ENCODE peak calls at places on chromosome 19, in four cellular contexts. K is astrocyte, J is fibroblast of lung, T is neuronal stem cell. M is an unnamed sample.

GRCh38 chr19:41705393-41706174 is 2.8 kb upstream of the CEACAM5 start:
- DNase-seq in T (peak; percentile 4), K (peak; percentile 1), J (peak; percentile 4), M (no peak)

GRCh38 chr19:11421607-11422098 is 2.5 kb upstream of the RGL3 start:
- DNase-seq in T (no peak), K (no peak), J (no peak), M (no peak)

GRCh38 chr19:41027273-41027967 is 36.3 kb downstream of the CYP2B6 start:
- DNase-seq in K (no peak), J (no peak), T (no peak), M (no peak)

GRCh38 chr19:47714339-47714738 is 1.1 kb downstream of the EHD2 start:
- DNase-seq in J (no peak), K (no peak), T (no peak), M (peak; percentile 27)

GRCh38 chr19:4337906-4338440 is 654 bp downstream of the STAP2 start:
- DNase-seq in J (peak; percentile 31), K (peak; percentile 27), T (no peak), M (peak; percentile 39)

GRCh38 chr19:1411255-1412191 is 4.1 kb downstream of the DAZAP1 start:
- DNase-seq in K (peak; percentile 47), T (no peak), J (peak; percentile 65), M (no peak)

GRCh38 chr19:5075603-5076002 is 106.7 kb downstream of the KDM4B start:
- DNase-seq in K (no peak), J (no peak), T (no peak), M (no peak)

GRCh38 chr19:18796239-18796638 is 5.1 kb upstream of the COMP start:
- DNase-seq in J (no peak), T (no peak), K (no peak), M (no peak)

GRCh38 chr19:18865973-18866799 is 29.8 kb downstream of the CERS1 start:
- DNase-seq in J (peak; percentile 39), T (peak; percentile 59), K (no peak), M (peak; percentile 54)

GRCh38 chr19:6287269-6287885 is 7.6 kb upstream of the MLLT1 start:
- DNase-seq in K (no peak), J (no peak), T (no peak), M (peak; percentile 27)

GRCh38 chr19:22609630-22610029 is 24.5 kb upstream of the ZNF492 start:
- DNase-seq in T (no peak), J (no peak), K (no peak), M (no peak)

GRCh38 chr19:35904312-35905068 is 2.2 kb downstream of the HCST start:
- DNase-seq in J (no peak), T (no peak), K (no peak), M (no peak)

GRCh38 chr19:35903550-35904179 is 1.3 kb downstream of the HCST start:
- DNase-seq in J (peak; percentile 78), T (no peak), K (peak; percentile 64), M (peak; percentile 83)

GRCh38 chr19:35901854-35902661 is at the start of gene HCST:
- DNase-seq in K (peak; percentile 64), J (peak; percentile 75), T (no peak), M (no peak)

GRCh38 chr19:35901055-35901644 is 810 bp upstream of the NFKBID start:
- DNase-seq in J (peak; percentile 65), K (peak; percentile 53), T (no peak), M (peak; percentile 68)

GRCh38 chr19:35902870-35903475 is 644 bp downstream of the HCST start:
- DNase-seq in T (no peak), K (no peak), J (no peak), M (no peak)
- H3K4me1 ChIP-seq in T (peaks cover 13% of the 10 kb centered on the region), K (peaks cover 32% of the 10 kb centered on the region), J (peaks cover 13% of the 10 kb centered on the region), M (peaks cover 27% of the 10 kb centered on the region)

GRCh38 chr19:13953021-13953531 is 767 bp downstream of the DCAF15 start:
- DNase-seq in K (no peak), T (no peak), J (peak; percentile 52), M (peak; percentile 63)
- H3K4me2 ChIP-seq in K (peak overlapping the region; percentile 96), T (peak overlapping the region; percentile 71), J (peak overlapping the region; percentile 99), M (peak overlapping the region; percentile 75)

DNA sequence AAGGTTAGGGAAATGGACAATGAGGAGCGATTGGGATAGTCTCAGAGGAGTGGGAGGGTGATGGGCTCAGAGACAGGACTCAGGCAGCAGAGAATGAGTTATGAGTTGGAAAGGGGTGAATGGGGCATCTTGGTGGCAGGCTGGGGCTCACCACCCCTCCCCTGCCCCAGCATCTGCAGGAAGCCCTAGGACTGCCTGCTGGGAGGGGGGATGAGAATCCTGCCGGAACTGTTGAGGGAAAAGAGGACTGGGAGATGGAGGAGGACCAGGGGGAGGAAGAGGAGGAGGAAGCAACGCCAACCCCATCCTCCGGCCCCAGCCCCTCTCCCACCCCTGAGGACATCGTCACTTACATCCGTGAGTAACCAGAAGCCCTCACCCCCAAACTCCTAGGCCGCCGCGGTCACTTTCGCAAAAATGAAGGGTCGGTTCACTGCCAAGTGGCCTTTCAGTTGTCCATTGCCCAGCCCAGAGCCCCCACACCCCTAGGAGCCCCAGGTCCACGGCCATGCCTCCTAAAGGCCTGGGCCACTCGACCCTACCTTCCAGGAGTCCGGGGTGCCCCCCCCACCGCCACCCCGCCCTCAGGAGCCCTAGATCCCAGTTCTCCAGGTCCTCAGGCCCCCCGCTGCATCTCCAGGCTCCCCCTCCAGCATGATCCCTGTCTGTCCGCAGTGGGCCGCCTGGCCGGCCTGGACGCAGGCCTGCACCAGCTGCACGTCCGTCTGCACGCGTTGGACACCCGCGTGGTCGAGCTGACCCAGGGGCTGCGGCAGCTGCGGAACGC is 764 bp downstream of the CLEC11A start:
- DNase-seq in T (no peak), K (no peak), J (no peak), M (no peak)
- H3K4me1 ChIP-seq in T (peaks cover 7% of the 10 kb centered on the region), K (peaks cover 8% of the 10 kb centered on the region), J (peaks cover 25% of the 10 kb centered on the region), M (peaks cover 1% of the 10 kb centered on the region)

DNA sequence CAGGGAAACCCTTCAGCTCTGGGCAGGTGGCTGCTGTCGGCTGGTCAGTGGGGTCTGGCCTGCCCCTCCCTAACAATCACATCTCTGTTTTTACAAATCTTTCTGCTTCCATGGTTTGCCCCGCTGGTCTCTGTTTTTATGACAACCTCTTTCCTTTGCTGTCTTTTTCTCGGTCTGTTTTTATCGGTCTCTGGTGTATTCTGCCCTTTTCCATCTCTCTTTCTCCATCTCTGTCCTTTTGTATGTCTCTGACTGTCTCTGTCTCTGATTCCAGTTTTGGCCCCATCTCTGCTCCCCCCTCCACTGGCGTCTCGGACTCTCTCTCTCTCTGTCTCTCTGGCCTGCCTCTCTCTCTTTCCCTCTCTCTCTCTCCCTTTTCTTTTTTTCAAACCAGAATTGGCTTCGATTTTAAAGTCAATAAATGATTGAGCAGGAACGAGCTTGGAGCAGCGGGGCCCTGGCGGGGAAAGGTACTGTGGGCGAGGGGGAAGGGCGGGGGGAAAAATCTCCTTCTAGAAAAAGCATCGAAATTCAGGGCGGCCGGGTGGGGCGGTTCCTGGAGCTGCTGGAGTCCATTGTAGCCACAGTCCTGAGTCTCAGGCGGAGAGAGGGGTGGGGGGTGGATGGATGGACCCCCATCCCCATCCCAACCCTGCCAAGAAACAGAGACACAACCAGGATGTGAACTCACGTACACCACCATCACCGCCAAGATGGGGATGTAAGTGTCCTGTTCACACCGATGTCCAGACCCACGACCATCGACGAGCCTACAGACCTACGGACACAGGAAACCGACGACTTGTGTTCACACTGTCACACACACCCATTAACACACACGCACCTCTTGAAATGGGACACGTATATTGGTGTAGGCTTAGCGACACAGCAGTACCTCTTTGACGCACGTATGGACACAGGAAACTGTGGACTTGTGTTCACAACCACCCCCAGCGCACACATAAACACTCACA is 3.0 kb downstream of the NFIX start:
- DNase-seq in K (no peak), T (no peak), J (no peak), M (no peak)
- H3K4me2 ChIP-seq in K (peak overlapping the region; percentile 86), T (no peak overlapping the region), J (peak overlapping the region; percentile 97), M (no peak overlapping the region)

GRCh38 chr19:340620-341385 is 3.8 kb downstream of the MIER2 start:
- DNase-seq in T (no peak), K (no peak), J (no peak), M (no peak)

GRCh38 chr19:342801-343421 is 1.7 kb downstream of the MIER2 start:
- DNase-seq in J (peak; percentile 96), T (no peak), K (peak; percentile 95), M (peak; percentile 91)

GRCh38 chr19:341386-342127 is 3.0 kb downstream of the MIER2 start:
- DNase-seq in K (no peak), J (no peak), T (no peak), M (no peak)

GRCh38 chr19:343451-343931 is 1.1 kb downstream of the MIER2 start:
- DNase-seq in T (no peak), K (no peak), J (peak; percentile 12), M (no peak)

GRCh38 chr19:342128-342455 is 2.5 kb downstream of the MIER2 start:
- DNase-seq in J (no peak), T (no peak), K (no peak), M (no peak)
- H3K4me1 ChIP-seq in J (peaks cover 7% of the 10 kb centered on the region), T (peaks cover 10% of the 10 kb centered on the region), K (peaks cover 24% of the 10 kb centered on the region), M (peaks cover 35% of the 10 kb centered on the region)

GRCh38 chr19:27890206-27890605 is 1322.7 kb downstream of the UQCRFS1 start:
- DNase-seq in T (no peak), K (no peak), J (no peak), M (no peak)
- H3K4me2 ChIP-seq in T (no peak overlapping the region), K (no peak overlapping the region), J (no peak overlapping the region), M (no peak overlapping the region)

DNA sequence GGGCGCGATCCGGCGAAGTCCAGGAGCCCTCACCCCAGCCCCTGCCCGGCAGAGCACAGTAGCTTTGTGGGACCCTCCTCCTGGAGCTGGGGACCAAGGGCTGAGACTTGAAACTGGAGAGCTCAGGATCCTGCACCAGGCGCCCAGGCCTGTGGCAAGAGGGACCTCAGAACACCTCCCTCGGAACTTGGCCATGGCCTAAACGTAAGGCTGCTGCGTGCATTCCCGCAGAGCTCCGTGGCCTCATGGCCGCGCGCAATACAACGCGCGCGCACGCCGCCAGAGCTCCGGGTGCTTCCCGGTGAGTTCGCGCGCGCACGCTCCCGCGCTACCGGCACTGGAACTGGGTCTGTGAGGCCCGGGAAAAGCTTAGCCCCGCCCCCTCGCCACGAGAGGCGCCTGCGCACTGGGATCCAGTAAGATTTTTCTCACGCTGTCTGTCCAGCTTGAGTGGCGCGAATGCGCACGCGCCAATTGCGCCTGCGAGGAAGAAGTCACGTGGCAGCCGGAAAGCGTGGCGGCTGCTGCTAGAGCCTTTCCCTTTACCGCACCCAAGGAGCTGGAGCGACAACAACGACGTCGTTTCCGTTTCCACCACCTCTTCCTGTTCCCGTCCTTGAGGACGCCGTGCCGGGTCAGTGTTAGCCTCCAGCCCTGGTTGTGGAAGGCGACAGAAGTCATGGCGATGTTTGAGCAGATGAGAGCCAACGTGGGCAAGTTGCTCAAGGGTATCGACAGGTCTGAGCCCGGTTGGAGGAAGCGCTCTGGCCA is at the start of gene EIF3K:
- DNase-seq in K (peak; percentile 94), T (peak; percentile 100), J (peak; percentile 98), M (peak; percentile 99)
- H3K4me1 ChIP-seq in K (peaks cover 15% of the 10 kb centered on the region), T (peaks cover 10% of the 10 kb centered on the region), J (peaks cover 12% of the 10 kb centered on the region), M (peaks cover 17% of the 10 kb centered on the region)